ENCODE peak calls at places on chromosome 16, in six cellular contexts. One of them, this sample, is unnamed.

GRCh38 chr16:68378436-68379415 is 67.9 kb downstream of the PRMT7 start:
- DNase-seq in trophoblast cell: no peak
- DNase-seq in neuronal stem cell: no peak
- DNase-seq in H9: no peak
- DNase-seq in H1: no peak
- DNase-seq in mesenchymal stem cell: no peak
- DNase-seq in this sample: no peak

GRCh38 chr16:47876494-47876893 is 279.3 kb downstream of the ABCC12 start:
- DNase-seq in H9: no peak
- DNase-seq in neuronal stem cell: no peak
- DNase-seq in H1: no peak
- DNase-seq in mesenchymal stem cell: no peak
- DNase-seq in trophoblast cell: peak
- DNase-seq in this sample: no peak

GRCh38 chr16:8872071-8872470 is 3.3 kb upstream of the CARHSP1 start:
- DNase-seq in mesenchymal stem cell: no peak
- DNase-seq in H9: no peak
- DNase-seq in neuronal stem cell: no peak
- DNase-seq in H1: no peak
- DNase-seq in trophoblast cell: no peak
- DNase-seq in this sample: no peak

GRCh38 chr16:10992797-10993196 is 48.4 kb downstream of the CLEC16A start:
- DNase-seq in mesenchymal stem cell: peak
- DNase-seq in trophoblast cell: no peak
- DNase-seq in neuronal stem cell: no peak
- DNase-seq in H9: peak
- DNase-seq in H1: no peak
- DNase-seq in this sample: peak

GRCh38 chr16:50266337-50267091 is at the start of gene ADCY7:
- DNase-seq in H1: no peak
- DNase-seq in neuronal stem cell: no peak
- DNase-seq in H9: peak
- DNase-seq in trophoblast cell: peak
- DNase-seq in mesenchymal stem cell: peak
- DNase-seq in this sample: peak

GRCh38 chr16:4090476-4090875 is 25.8 kb downstream of the ADCY9 start:
- DNase-seq in trophoblast cell: no peak
- DNase-seq in mesenchymal stem cell: no peak
- DNase-seq in neuronal stem cell: no peak
- DNase-seq in H9: no peak
- DNase-seq in H1: no peak
- DNase-seq in this sample: no peak

GRCh38 chr16:78742501-78743283 is 643.2 kb downstream of the WWOX start:
- DNase-seq in H9: no peak
- DNase-seq in H1: no peak
- DNase-seq in neuronal stem cell: no peak
- DNase-seq in mesenchymal stem cell: peak
- DNase-seq in trophoblast cell: peak
- DNase-seq in this sample: peak

GRCh38 chr16:56915311-56916105 is 16.4 kb upstream of the HERPUD1 start:
- DNase-seq in trophoblast cell: no peak
- DNase-seq in neuronal stem cell: no peak
- DNase-seq in mesenchymal stem cell: no peak
- DNase-seq in H9: no peak
- DNase-seq in H1: no peak
- DNase-seq in this sample: no peak

GRCh38 chr16:19135896-19136438 is 22.2 kb downstream of the ITPRIPL2 start:
- DNase-seq in neuronal stem cell: no peak
- DNase-seq in trophoblast cell: peak
- DNase-seq in H9: no peak
- DNase-seq in mesenchymal stem cell: no peak
- DNase-seq in H1: no peak
- DNase-seq in this sample: peak

GRCh38 chr16:19660432-19660831 is 57.6 kb downstream of the KNOP1 start:
- DNase-seq in neuronal stem cell: no peak
- DNase-seq in H9: no peak
- DNase-seq in mesenchymal stem cell: no peak
- DNase-seq in trophoblast cell: no peak
- DNase-seq in H1: no peak
- DNase-seq in this sample: peak

GRCh38 chr16:24700549-24701392 is 28.7 kb upstream of the TNRC6A start:
- DNase-seq in mesenchymal stem cell: peak
- DNase-seq in H9: peak
- DNase-seq in H1: no peak
- DNase-seq in trophoblast cell: peak
- DNase-seq in neuronal stem cell: no peak
- DNase-seq in this sample: peak

GRCh38 chr16:69083306-69083941 is 22.0 kb upstream of the HAS3 start:
- DNase-seq in mesenchymal stem cell: no peak
- DNase-seq in H9: peak
- DNase-seq in trophoblast cell: peak
- DNase-seq in H1: no peak
- DNase-seq in neuronal stem cell: no peak
- DNase-seq in this sample: no peak

GRCh38 chr16:85187002-85187401 is 74.7 kb upstream of the CIBAR2 start:
- DNase-seq in H1: no peak
- DNase-seq in trophoblast cell: peak
- DNase-seq in mesenchymal stem cell: peak
- DNase-seq in H9: no peak
- DNase-seq in neuronal stem cell: no peak
- DNase-seq in this sample: peak

GRCh38 chr16:66455970-66456369 is 28.9 kb downstream of the BEAN1 start:
- DNase-seq in H1: no peak
- DNase-seq in trophoblast cell: no peak
- DNase-seq in mesenchymal stem cell: no peak
- DNase-seq in H9: no peak
- DNase-seq in neuronal stem cell: no peak
- DNase-seq in this sample: no peak

GRCh38 chr16:76612497-76612896 is 335.3 kb downstream of the CNTNAP4 start:
- DNase-seq in H1: no peak
- DNase-seq in trophoblast cell: no peak
- DNase-seq in neuronal stem cell: no peak
- DNase-seq in mesenchymal stem cell: no peak
- DNase-seq in H9: no peak
- DNase-seq in this sample: no peak

DNA sequence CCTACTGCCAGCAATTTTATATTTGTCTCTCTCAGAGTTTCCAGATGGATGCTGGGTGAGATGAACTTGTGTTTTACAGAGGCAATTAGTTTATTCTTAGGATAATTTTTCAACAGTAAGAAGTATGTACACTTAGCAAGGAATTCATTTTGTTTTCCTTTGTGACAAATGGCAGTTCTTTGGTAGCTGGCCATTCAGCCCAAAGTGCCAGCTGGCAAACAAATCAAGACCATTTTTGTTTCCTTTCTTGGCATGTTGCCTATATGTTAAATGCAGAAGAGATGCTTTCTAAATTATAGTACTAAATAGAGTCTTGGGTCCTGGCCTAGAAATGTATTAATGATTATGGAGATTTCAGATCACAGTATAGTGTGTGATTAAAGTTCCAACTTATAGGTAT is 337.1 kb downstream of the CNTNAP4 start:
- DNase-seq in mesenchymal stem cell: no peak
- DNase-seq in H1: no peak
- DNase-seq in trophoblast cell: no peak
- DNase-seq in neuronal stem cell: no peak
- DNase-seq in H9: no peak
- DNase-seq in this sample: no peak
- H3K14ac ChIP-seq in mesenchymal stem cell: no peak
- H3K14ac ChIP-seq in H1: no peak
- H3K14ac ChIP-seq in trophoblast cell: no peak
- H3K14ac ChIP-seq in neuronal stem cell: no peak
- H3K14ac ChIP-seq in H9: no peak
- H3K14ac ChIP-seq in this sample: no peak

GRCh38 chr16:46848768-46849764 is 18.1 kb upstream of the C16orf87 start:
- DNase-seq in H1: no peak
- DNase-seq in neuronal stem cell: peak
- DNase-seq in mesenchymal stem cell: no peak
- DNase-seq in trophoblast cell: no peak
- DNase-seq in H9: no peak
- DNase-seq in this sample: no peak

GRCh38 chr16:46843898-46844642 is 13.1 kb upstream of the C16orf87 start:
- DNase-seq in trophoblast cell: no peak
- DNase-seq in H1: peak
- DNase-seq in H9: no peak
- DNase-seq in neuronal stem cell: no peak
- DNase-seq in mesenchymal stem cell: no peak
- DNase-seq in this sample: no peak

GRCh38 chr16:46845952-46846351 is 15.0 kb upstream of the C16orf87 start:
- DNase-seq in neuronal stem cell: no peak
- DNase-seq in mesenchymal stem cell: no peak
- DNase-seq in trophoblast cell: no peak
- DNase-seq in H1: no peak
- DNase-seq in H9: no peak
- DNase-seq in this sample: no peak

GRCh38 chr16:46842192-46842895 is 11.4 kb upstream of the C16orf87 start:
- DNase-seq in neuronal stem cell: no peak
- DNase-seq in mesenchymal stem cell: no peak
- DNase-seq in trophoblast cell: no peak
- DNase-seq in H1: peak
- DNase-seq in H9: no peak
- DNase-seq in this sample: no peak

DNA sequence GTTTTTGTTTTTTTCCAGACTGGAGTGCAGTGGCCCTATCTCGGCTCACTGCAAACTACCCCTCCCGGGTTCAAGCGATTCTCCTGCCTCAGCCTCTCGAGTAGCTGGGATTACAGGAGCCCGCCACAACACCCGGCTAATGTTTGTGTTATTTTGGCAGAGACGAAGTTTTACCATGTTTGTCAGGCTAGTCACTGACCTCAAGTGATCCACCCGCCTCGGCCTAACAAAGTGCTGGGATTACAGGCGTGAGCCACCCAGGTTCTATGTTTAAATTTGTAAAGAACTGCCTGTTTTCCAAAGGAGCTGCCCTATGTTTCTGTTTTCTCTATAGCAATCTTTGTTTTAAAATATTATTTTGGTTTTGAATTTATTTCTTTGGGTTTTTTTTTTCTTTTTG is 13.8 kb upstream of the C16orf87 start:
- DNase-seq in mesenchymal stem cell: no peak
- DNase-seq in trophoblast cell: no peak
- DNase-seq in H9: no peak
- DNase-seq in H1: peak
- DNase-seq in neuronal stem cell: no peak
- DNase-seq in this sample: peak
- H3K9ac ChIP-seq in mesenchymal stem cell: no peak
- H3K9ac ChIP-seq in trophoblast cell: no peak
- H3K9ac ChIP-seq in H9: no peak
- H3K9ac ChIP-seq in H1: no peak
- H3K9ac ChIP-seq in neuronal stem cell: no peak
- H3K9ac ChIP-seq in this sample: no peak

GRCh38 chr16:88421301-88421700 is 31.8 kb upstream of the ZFPM1 start:
- DNase-seq in neuronal stem cell: no peak
- DNase-seq in H9: no peak
- DNase-seq in H1: no peak
- DNase-seq in mesenchymal stem cell: no peak
- DNase-seq in trophoblast cell: no peak
- DNase-seq in this sample: no peak

GRCh38 chr16:88422733-88423447 is 30.2 kb upstream of the ZFPM1 start:
- DNase-seq in mesenchymal stem cell: no peak
- DNase-seq in H1: no peak
- DNase-seq in trophoblast cell: no peak
- DNase-seq in H9: no peak
- DNase-seq in neuronal stem cell: no peak
- DNase-seq in this sample: no peak

GRCh38 chr16:88421871-88422433 is 31.1 kb upstream of the ZFPM1 start:
- DNase-seq in neuronal stem cell: no peak
- DNase-seq in H1: no peak
- DNase-seq in mesenchymal stem cell: no peak
- DNase-seq in trophoblast cell: no peak
- DNase-seq in H9: no peak
- DNase-seq in this sample: no peak

GRCh38 chr16:88424536-88425230 is 28.4 kb upstream of the ZFPM1 start:
- DNase-seq in H9: no peak
- DNase-seq in H1: no peak
- DNase-seq in mesenchymal stem cell: no peak
- DNase-seq in trophoblast cell: no peak
- DNase-seq in neuronal stem cell: no peak
- DNase-seq in this sample: no peak

DNA sequence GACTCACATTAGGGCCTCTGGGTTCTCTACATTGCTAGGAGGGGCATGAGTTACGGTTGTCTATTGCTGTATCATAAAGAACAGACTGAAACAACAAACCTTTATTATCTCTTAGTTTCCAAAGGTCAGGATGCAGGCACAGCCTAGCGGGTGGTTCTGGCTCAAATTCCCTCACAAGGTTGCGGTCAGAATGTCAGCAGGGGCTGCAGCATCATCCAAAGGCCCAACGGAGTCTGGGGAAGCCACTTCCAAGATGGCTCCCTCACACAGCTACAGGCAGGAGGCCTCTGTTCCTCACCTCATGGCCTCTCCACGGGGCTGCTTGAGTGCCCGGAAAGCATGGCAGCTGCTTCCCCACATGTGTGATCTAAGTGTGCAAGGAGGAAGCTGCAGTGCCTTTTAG is 29.6 kb upstream of the ZFPM1 start:
- DNase-seq in H1: no peak
- DNase-seq in mesenchymal stem cell: no peak
- DNase-seq in H9: no peak
- DNase-seq in trophoblast cell: no peak
- DNase-seq in neuronal stem cell: no peak
- DNase-seq in this sample: no peak
- H3K14ac ChIP-seq in H1: no peak
- H3K14ac ChIP-seq in mesenchymal stem cell: no peak
- H3K14ac ChIP-seq in H9: no peak
- H3K14ac ChIP-seq in trophoblast cell: no peak
- H3K14ac ChIP-seq in neuronal stem cell: no peak
- H3K14ac ChIP-seq in this sample: no peak

GRCh38 chr16:84095466-84095865 is 21.3 kb downstream of the MBTPS1 start:
- DNase-seq in H1: no peak
- DNase-seq in H9: no peak
- DNase-seq in trophoblast cell: no peak
- DNase-seq in mesenchymal stem cell: no peak
- DNase-seq in neuronal stem cell: no peak
- DNase-seq in this sample: no peak

GRCh38 chr16:84096447-84097005 is 20.2 kb downstream of the MBTPS1 start:
- DNase-seq in H1: no peak
- DNase-seq in trophoblast cell: no peak
- DNase-seq in neuronal stem cell: no peak
- DNase-seq in H9: no peak
- DNase-seq in mesenchymal stem cell: no peak
- DNase-seq in this sample: no peak

GRCh38 chr16:84093879-84094270 is 22.9 kb downstream of the MBTPS1 start:
- DNase-seq in mesenchymal stem cell: no peak
- DNase-seq in H9: no peak
- DNase-seq in neuronal stem cell: no peak
- DNase-seq in H1: no peak
- DNase-seq in trophoblast cell: no peak
- DNase-seq in this sample: no peak

GRCh38 chr16:84103678-84104077 is 13.1 kb downstream of the MBTPS1 start:
- DNase-seq in H9: no peak
- DNase-seq in H1: no peak
- DNase-seq in trophoblast cell: no peak
- DNase-seq in mesenchymal stem cell: no peak
- DNase-seq in neuronal stem cell: no peak
- DNase-seq in this sample: no peak

DNA sequence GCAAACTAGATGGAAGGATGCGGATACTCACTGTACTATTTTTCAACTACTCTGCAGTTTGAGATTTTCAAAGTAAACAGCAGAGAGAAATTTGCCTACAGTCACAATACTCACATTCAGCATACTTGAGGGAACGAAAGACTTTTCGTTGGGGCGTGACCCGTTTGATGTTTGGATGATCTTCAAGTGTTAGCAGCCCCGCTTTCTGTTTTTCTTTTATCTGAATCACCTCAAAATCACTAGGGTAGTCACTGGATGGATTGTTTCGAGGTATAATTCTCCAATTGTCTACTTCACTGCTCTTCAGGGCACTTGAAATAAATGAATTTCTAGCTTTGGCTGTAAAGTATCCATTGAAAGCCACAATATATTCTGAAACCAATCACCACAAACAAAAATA is 17.8 kb downstream of the MBTPS1 start:
- DNase-seq in H9: no peak
- DNase-seq in mesenchymal stem cell: no peak
- DNase-seq in neuronal stem cell: no peak
- DNase-seq in H1: no peak
- DNase-seq in trophoblast cell: no peak
- DNase-seq in this sample: peak
- H3K9ac ChIP-seq in H9: no peak
- H3K9ac ChIP-seq in mesenchymal stem cell: no peak
- H3K9ac ChIP-seq in neuronal stem cell: no peak
- H3K9ac ChIP-seq in H1: no peak
- H3K9ac ChIP-seq in trophoblast cell: no peak
- H3K9ac ChIP-seq in this sample: no peak

This sample was measured in IMR-90.